ENCODE peak calls at places on chromosomes 4 and X, in seven cellular contexts. G, C, L, J, K, Z and Q are unnamed samples. For H3K4me1, the result is how much of the 10 kb centered on the place peaks cover.

GRCh38 chrX:39309018-39309620 is 507.9 kb downstream of the MID1IP1 start:
- DNase-seq in G (no peak), C (no peak), L (no peak), J (no peak), K (no peak), Z (peak), Q (no peak)

GRCh38 chrX:10111364-10112148 is 45.2 kb upstream of the CLCN4 start:
- DNase-seq in G (no peak), C (no peak), L (no peak), J (no peak), K (no peak), Z (no peak), Q (no peak)

GRCh38 chr4:118286685-118287084 is 66.1 kb downstream of the PRSS12 start:
- DNase-seq in G (no peak), C (no peak), L (no peak), J (no peak), K (no peak), Z (no peak), Q (no peak)

GRCh38 chrX:119760026-119760902 is 1.9 kb downstream of the SOWAHD start:
- DNase-seq in G (no peak), C (no peak), L (no peak), J (no peak), K (no peak), Z (no peak), Q (no peak)

GRCh38 chr4:76977731-76978350 is 28.3 kb downstream of the SEPTIN11 start:
- DNase-seq in G (no peak), C (no peak), L (no peak), J (no peak), K (no peak), Z (no peak), Q (peak)

GRCh38 chrX:45524296-45524695 is 323.6 kb upstream of the DIPK2B start:
- DNase-seq in G (no peak), C (no peak), L (no peak), J (no peak), K (no peak), Z (no peak), Q (no peak)

GRCh38 chr4:174381419-174381818 is 97.7 kb downstream of the CEP44 start:
- DNase-seq in G (no peak), C (no peak), L (no peak), J (no peak), K (no peak), Z (no peak), Q (no peak)

GRCh38 chr4:67762091-67762490 is 7.9 kb upstream of the GNRHR start:
- DNase-seq in G (no peak), C (no peak), L (no peak), J (no peak), K (no peak), Z (no peak), Q (no peak)

GRCh38 chr4:169311643-169312365 is 41.0 kb upstream of the SH3RF1 start:
- DNase-seq in G (no peak), C (no peak), L (no peak), J (no peak), K (no peak), Z (peak), Q (peak)

GRCh38 chr4:150501019-150501727 is 80.8 kb upstream of the MAB21L2 start:
- DNase-seq in G (no peak), C (no peak), L (no peak), J (no peak), K (no peak), Z (peak), Q (no peak)

GRCh38 chr4:76539979-76540378 is 105.0 kb downstream of the SHROOM3 start:
- DNase-seq in G (no peak), C (no peak), L (no peak), J (no peak), K (no peak), Z (no peak), Q (peak)

GRCh38 chr4:162061214-162061613 is 102.6 kb downstream of the FSTL5 start:
- DNase-seq in G (no peak), C (no peak), L (no peak), J (no peak), K (no peak), Z (peak), Q (no peak)

GRCh38 chr4:25884040-25884788 is 21.4 kb upstream of the SEL1L3 start:
- DNase-seq in G (no peak), C (no peak), L (no peak), J (no peak), K (no peak), Z (no peak), Q (peak)

GRCh38 chr4:172707622-172708021 is 461.0 kb upstream of the GALNT7 start:
- DNase-seq in G (no peak), C (no peak), L (no peak), J (no peak), K (no peak), Z (no peak), Q (no peak)

GRCh38 chrX:154350429-154351182 is 23.8 kb downstream of the FLNA start:
- DNase-seq in G (no peak), C (peak), L (no peak), J (no peak), K (no peak), Z (peak), Q (no peak)

GRCh38 chrX:16212024-16212423 is 44.7 kb downstream of the MAGEB17 start:
- DNase-seq in G (no peak), C (no peak), L (no peak), J (no peak), K (no peak), Z (peak), Q (no peak)

GRCh38 chrX:129091097-129091496 is 432.2 kb downstream of the SMARCA1 start:
- DNase-seq in G (no peak), C (no peak), L (no peak), J (no peak), K (no peak), Z (no peak), Q (no peak)

GRCh38 chrX:68892651-68893050 is 63.8 kb downstream of the EFNB1 start:
- DNase-seq in G (no peak), C (no peak), L (no peak), J (no peak), K (no peak), Z (no peak), Q (no peak)

GRCh38 chr4:8592366-8593267 is at the start of gene CPZ:
- DNase-seq in G (peak), C (no peak), L (no peak), J (no peak), K (no peak), Z (no peak), Q (peak)

GRCh38 chrX:47200385-47201150 is 6.9 kb downstream of the UBA1 start:
- DNase-seq in G (no peak), C (no peak), L (no peak), J (peak), K (no peak), Z (peak), Q (no peak)

GRCh38 chr4:77777135-77777777 is 41.9 kb downstream of the CNOT6L start:
- DNase-seq in G (no peak), C (no peak), L (no peak), J (no peak), K (no peak), Z (no peak), Q (no peak)

GRCh38 chrX:21764043-21764442 is 6.1 kb upstream of the SMPX start:
- DNase-seq in G (no peak), C (no peak), L (no peak), J (no peak), K (no peak), Z (peak), Q (no peak)

GRCh38 chrX:8201896-8202331 is 30.8 kb upstream of the VCX2 start:
- DNase-seq in G (no peak), C (no peak), L (no peak), J (no peak), K (peak), Z (no peak), Q (peak)

GRCh38 chr4:41509411-41510008 is 28.4 kb upstream of the LIMCH1 start:
- DNase-seq in G (no peak), C (no peak), L (no peak), J (no peak), K (peak), Z (no peak), Q (no peak)

GRCh38 chr4:96598465-96598864 is 758.6 kb downstream of the PDHA2 start:
- DNase-seq in G (no peak), C (no peak), L (no peak), J (no peak), K (peak), Z (no peak), Q (no peak)

GRCh38 chr4:1402516-1403101 is 3.6 kb downstream of the NKX1-1 start:
- DNase-seq in G (peak), C (peak), L (no peak), J (no peak), K (no peak), Z (no peak), Q (no peak)

GRCh38 chr4:82201805-82202636 is 171.8 kb downstream of the HNRNPD start:
- DNase-seq in G (no peak), C (no peak), L (no peak), J (peak), K (no peak), Z (peak), Q (peak)

GRCh38 chr4:1683903-1684755 is at the start of gene FAM53A:
- DNase-seq in G (peak), C (peak), L (peak), J (peak), K (peak), Z (peak), Q (peak)

GRCh38 chrX:100491174-100491573 is 81.1 kb upstream of the PCDH19 start:
- DNase-seq in G (no peak), C (no peak), L (no peak), J (no peak), K (no peak), Z (no peak), Q (no peak)

GRCh38 chr4:93409035-93409434 is 419.5 kb upstream of the ATOH1 start:
- DNase-seq in G (no peak), C (no peak), L (no peak), J (no peak), K (no peak), Z (no peak), Q (no peak)

GRCh38 chrX:38879631-38880220 is 78.5 kb downstream of the MID1IP1 start:
- DNase-seq in G (peak), C (no peak), L (no peak), J (peak), K (peak), Z (no peak), Q (no peak)

GRCh38 chr4:1242506-1243450 is 6.2 kb downstream of the CTBP1 start:
- DNase-seq in G (no peak), C (no peak), L (no peak), J (no peak), K (peak), Z (no peak), Q (no peak)

GRCh38 chr4:32102941-32103340 is 1382.8 kb downstream of the PCDH7 start:
- DNase-seq in G (no peak), C (no peak), L (no peak), J (no peak), K (no peak), Z (no peak), Q (no peak)

GRCh38 chrX:11739796-11740195 is 18.2 kb upstream of the MSL3 start:
- DNase-seq in G (no peak), C (no peak), L (no peak), J (no peak), K (no peak), Z (no peak), Q (no peak)

GRCh38 chrX:102651968-102652744 is 873 bp downstream of the GPRASP1 start:
- DNase-seq in G (no peak), C (no peak), L (no peak), J (peak), K (no peak), Z (peak), Q (peak)

GRCh38 chrX:110003167-110004156 is 548 bp downstream of the TMEM164 start:
- DNase-seq in G (no peak), C (peak), L (no peak), J (peak), K (peak), Z (no peak), Q (peak)

GRCh38 chrX:150848914-150849365 is 49.5 kb downstream of the CD99L2 start:
- DNase-seq in G (no peak), C (peak), L (no peak), J (peak), K (no peak), Z (peak), Q (no peak)

GRCh38 chr4:1356181-1356998 is 9.4 kb downstream of the UVSSA start:
- DNase-seq in G (no peak), C (no peak), L (no peak), J (peak), K (peak), Z (peak), Q (peak)

GRCh38 chr4:110085131-110085530 is 113.3 kb downstream of the ELOVL6 start:
- DNase-seq in G (no peak), C (no peak), L (no peak), J (no peak), K (no peak), Z (no peak), Q (no peak)

DNA sequence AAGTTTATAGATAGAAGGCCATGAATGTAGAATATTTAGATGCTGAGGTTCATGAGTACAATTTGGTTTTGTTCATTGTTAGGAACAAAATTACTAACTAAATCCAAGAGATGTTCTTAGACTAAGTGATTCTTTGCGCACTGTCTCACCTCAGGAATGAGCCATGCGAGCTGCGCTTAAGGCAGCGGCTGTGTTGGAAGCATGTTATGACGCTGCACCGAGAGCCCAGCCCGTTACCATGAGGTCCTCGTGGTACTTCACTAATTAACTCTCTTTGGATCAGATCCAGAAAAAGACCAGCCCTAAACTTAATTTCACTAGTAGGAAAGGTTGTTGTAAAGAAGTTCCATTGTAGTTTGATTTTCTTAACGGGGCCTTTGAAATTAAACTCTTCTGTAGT is 166.3 kb downstream of the RAPGEF2 start:
- DNase-seq in G (no peak), C (no peak), L (no peak), J (no peak), K (no peak), Z (no peak), Q (no peak)
- H3K4me3 ChIP-seq in G (peak), C (no peak), L (no peak), J (no peak), K (peak), Z (no peak), Q (no peak)

GRCh38 chrX:13119386-13119785 is 75.0 kb upstream of the FAM9C start:
- DNase-seq in G (no peak), C (no peak), L (no peak), J (no peak), K (no peak), Z (peak), Q (peak)

GRCh38 chrX:13123247-13123856 is 78.9 kb upstream of the FAM9C start:
- DNase-seq in G (no peak), C (no peak), L (no peak), J (no peak), K (no peak), Z (peak), Q (no peak)

GRCh38 chrX:13120017-13120416 is 75.6 kb upstream of the FAM9C start:
- DNase-seq in G (no peak), C (peak), L (no peak), J (peak), K (peak), Z (peak), Q (peak)

GRCh38 chrX:13123857-13124345 is 79.5 kb upstream of the FAM9C start:
- DNase-seq in G (no peak), C (no peak), L (no peak), J (no peak), K (no peak), Z (peak), Q (peak)

GRCh38 chrX:13121020-13121419 is 76.6 kb upstream of the FAM9C start:
- DNase-seq in G (no peak), C (no peak), L (no peak), J (no peak), K (no peak), Z (no peak), Q (no peak)
- H3K27ac ChIP-seq in G (peak), C (peak), L (peak), J (no peak), K (no peak), Z (peak), Q (peak)

DNA sequence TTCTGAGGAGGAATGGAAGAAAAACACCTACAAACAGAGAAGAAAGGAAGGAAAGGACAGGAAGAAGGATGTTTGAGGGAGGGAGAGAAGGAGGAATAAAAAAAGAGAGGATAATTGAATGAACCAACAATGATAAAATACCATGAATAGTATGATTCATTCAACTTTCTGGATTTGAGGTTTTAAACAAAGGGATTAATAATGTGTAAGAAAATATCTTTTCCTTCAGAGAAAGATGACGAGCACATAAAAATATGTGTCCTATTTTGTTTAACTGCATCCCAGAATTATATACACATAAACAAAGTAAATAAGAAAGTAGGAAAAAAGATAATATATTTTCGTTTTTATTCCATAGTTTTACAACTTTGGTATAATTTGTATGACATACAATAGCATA is 1380.4 kb downstream of the STIM2 start:
- DNase-seq in G (no peak), C (no peak), L (no peak), J (no peak), K (no peak), Z (no peak), Q (no peak)
- H3K4me1 ChIP-seq in G (under half), C (under half), L (under half), J (under half), K (under half), Z (under half), Q (under half)

DNA sequence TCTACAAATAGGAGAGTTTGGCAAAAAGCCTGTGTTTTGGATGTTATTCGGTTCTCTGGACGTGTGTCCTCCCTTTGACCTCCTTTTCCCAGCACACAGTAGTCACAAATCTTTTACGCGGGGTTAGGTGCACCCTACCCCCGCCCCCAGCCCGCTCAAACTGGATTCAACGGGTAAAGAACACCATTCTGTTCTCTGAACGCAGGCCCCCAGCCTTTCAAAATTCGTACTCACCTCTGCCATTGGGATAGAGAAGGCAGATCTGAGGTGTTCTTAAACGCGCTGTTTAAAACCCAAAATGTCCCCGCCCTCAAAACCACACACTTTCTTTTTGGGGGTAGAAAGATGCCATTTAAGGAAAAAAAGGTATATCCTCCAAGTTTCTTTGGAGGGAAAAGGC is 2.7 kb downstream of the LEF1 start:
- DNase-seq in G (no peak), C (no peak), L (no peak), J (no peak), K (no peak), Z (no peak), Q (no peak)
- H3K4me3 ChIP-seq in G (peak), C (no peak), L (peak), J (peak), K (peak), Z (no peak), Q (peak)

GRCh38 chr4:85498068-85498733 is 23.3 kb downstream of the ARHGAP24 start:
- DNase-seq in G (no peak), C (peak), L (no peak), J (no peak), K (no peak), Z (peak), Q (peak)
- H3K27ac ChIP-seq in G (peak), C (no peak), L (no peak), J (no peak), K (peak), Z (peak), Q (peak)

DNA sequence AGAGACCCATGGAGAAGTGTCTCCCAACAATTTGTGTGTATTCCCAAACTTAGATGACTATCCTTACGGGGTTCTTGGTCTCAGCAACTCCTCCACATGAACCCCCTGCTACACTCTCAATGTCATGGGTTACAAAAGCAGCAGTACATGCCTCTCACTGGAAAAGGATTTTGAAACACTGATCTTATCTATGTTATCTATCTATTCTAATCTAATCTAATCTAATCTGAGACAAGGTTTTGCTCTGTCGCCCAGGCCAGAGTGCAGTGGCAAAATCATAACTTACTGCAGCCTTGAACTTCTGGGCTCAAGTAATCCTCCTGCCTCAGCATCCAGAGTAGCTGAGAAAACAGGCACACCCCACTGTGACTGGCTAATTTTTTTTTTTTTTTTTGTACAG is 19.3 kb downstream of the TSPAN5 start:
- DNase-seq in G (no peak), C (no peak), L (no peak), J (no peak), K (no peak), Z (no peak), Q (no peak)
- H3K4me1 ChIP-seq in G (under half), C (under half), L (under half), J (under half), K (under half), Z (under half), Q (under half)

DNA sequence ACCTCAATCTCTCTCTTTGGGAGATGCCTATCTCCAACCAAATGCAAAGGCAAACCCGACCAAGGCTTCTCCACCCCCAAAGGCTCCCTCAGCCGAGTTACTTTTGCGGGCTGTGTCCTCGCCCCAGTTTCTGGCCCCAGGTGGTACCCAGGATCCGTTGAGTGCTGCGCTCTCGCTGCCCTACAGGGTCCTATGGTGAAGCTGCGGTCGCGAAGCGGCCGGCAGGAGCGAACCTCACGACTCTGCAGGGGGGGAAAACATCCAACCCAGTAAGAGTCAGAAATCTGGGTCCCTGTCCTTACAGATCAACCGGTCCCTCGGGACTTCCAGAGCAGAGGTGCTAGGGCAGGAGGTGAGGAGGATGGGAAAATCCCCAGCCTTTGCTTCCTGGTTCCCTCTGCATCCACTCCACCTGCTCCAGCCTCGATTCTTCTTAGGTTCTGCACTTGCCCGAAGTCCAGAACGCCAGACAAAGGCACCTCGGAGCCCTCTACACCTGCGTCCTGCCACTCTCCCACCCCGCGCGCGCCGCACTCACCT is 463 bp downstream of the HS3ST1 start:
- DNase-seq in G (no peak), C (no peak), L (no peak), J (peak), K (no peak), Z (no peak), Q (no peak)
- H3K4me3 ChIP-seq in G (peak), C (peak), L (peak), J (peak), K (peak), Z (peak), Q (no peak)

DNA sequence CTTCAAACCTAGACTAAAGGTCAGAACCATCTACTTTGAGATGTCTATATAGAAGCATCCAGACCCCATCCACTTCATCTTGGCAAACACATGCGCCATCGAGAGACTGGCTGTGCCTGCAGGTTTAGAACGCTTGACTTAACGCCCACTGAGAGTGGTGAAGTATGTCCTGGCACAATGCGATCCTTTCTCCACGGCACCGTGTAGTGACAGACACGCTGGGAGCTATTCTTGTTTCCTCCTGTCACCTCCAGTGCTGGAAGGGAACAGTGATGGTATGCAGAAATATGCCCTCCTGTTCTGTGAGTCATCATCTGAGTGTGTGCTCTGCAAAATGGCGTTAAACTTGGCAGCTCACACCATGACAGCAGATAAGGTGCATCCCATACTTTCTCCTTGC is 330.2 kb downstream of the NLGN4X start:
- DNase-seq in G (no peak), C (no peak), L (no peak), J (no peak), K (no peak), Z (no peak), Q (no peak)
- H3K27ac ChIP-seq in G (no peak), C (no peak), L (no peak), J (no peak), K (no peak), Z (no peak), Q (no peak)